ENCODE peak calls at places on chromosomes 4 and X, in ten cellular contexts. Y, A, L, D, M, Q, E, W, V and F are unnamed samples.
A peak's percentile ranks its signal among the peaks of the same experiment; 100 is the strongest.

GRCh38 chrX:79330022-79330421 is 37.1 kb downstream of the ITM2A start:
- DNase-seq in M (no peak), W (no peak), A (no peak), Q (no peak), V (peak; percentile 41), D (no peak), E (no peak), L (no peak), Y (no peak), F (no peak)

GRCh38 chr4:8938137-8938536 is 66.5 kb upstream of the HMX1 start:
- DNase-seq in E (no peak), Q (no peak), Y (no peak), M (no peak), D (no peak), A (no peak), V (no peak), W (no peak), L (no peak), F (no peak)

GRCh38 chr4:16694491-16695276 is 203.8 kb downstream of the LDB2 start:
- DNase-seq in E (no peak), M (no peak), V (peak; percentile 40), W (no peak), L (no peak), A (no peak), D (no peak), Q (no peak), Y (no peak), F (no peak)

GRCh38 chr4:114603455-114603854 is 4.8 kb downstream of the UGT8 start:
- DNase-seq in D (no peak), W (no peak), M (no peak), L (no peak), A (peak; percentile 69), V (no peak), Q (no peak), E (no peak), Y (no peak), F (no peak)

GRCh38 chr4:126888968-126889367 is 743.8 kb upstream of the INTU start:
- DNase-seq in Y (no peak), L (no peak), M (no peak), Q (no peak), V (no peak), W (no peak), E (no peak), D (no peak), A (no peak), F (no peak)

GRCh38 chrX:97984641-97985040 is 1100.9 kb downstream of the RPA4 start:
- DNase-seq in A (no peak), D (no peak), V (peak; percentile 79), Q (no peak), M (no peak), W (no peak), Y (no peak), L (no peak), E (no peak), F (no peak)

GRCh38 chrX:24154490-24155034 is 5.0 kb downstream of the ZFX start:
- DNase-seq in Q (no peak), E (no peak), A (no peak), W (no peak), V (no peak), D (no peak), Y (no peak), L (no peak), M (no peak), F (no peak)

GRCh38 chrX:2894885-2895292 is 34.2 kb downstream of the ARSD start:
- DNase-seq in V (no peak), E (no peak), L (no peak), M (peak; percentile 74), Y (no peak), A (no peak), D (peak; percentile 2), W (peak; percentile 69), Q (no peak), F (peak; percentile 88)

GRCh38 chr4:30461218-30461617 is 259.0 kb upstream of the PCDH7 start:
- DNase-seq in Q (no peak), E (no peak), Y (no peak), L (no peak), W (no peak), D (no peak), M (no peak), V (peak; percentile 31), A (peak; percentile 64), F (no peak)

GRCh38 chr4:176780995-176781738 is 11.6 kb downstream of the VEGFC start:
- DNase-seq in E (no peak), L (no peak), D (no peak), V (no peak), M (no peak), A (no peak), Q (no peak), W (no peak), Y (no peak), F (no peak)

GRCh38 chr4:183438458-183439113 is 5.8 kb upstream of the CDKN2AIP start:
- DNase-seq in M (no peak), Y (no peak), W (peak; percentile 72), A (no peak), Q (no peak), D (no peak), V (no peak), E (peak; percentile 40), L (no peak), F (no peak)

GRCh38 chr4:85807247-85807915 is 332.4 kb downstream of the ARHGAP24 start:
- DNase-seq in A (no peak), M (no peak), Q (no peak), E (peak; percentile 82), Y (no peak), W (no peak), L (no peak), D (no peak), V (no peak), F (no peak)

GRCh38 chr4:37693450-37694190 is 7.4 kb upstream of the RELL1 start:
- DNase-seq in D (no peak), M (no peak), V (no peak), W (no peak), E (peak; percentile 94), A (no peak), L (no peak), Y (no peak), Q (no peak), F (no peak)

GRCh38 chr4:8050555-8051206 is 107.9 kb downstream of the ABLIM2 start:
- DNase-seq in M (peak; percentile 73), A (no peak), L (no peak), V (peak; percentile 94), E (peak; percentile 19), W (peak; percentile 80), Q (peak; percentile 63), D (peak; percentile 93), Y (no peak), F (peak; percentile 93)

GRCh38 chr4:114108869-114109268 is 129.4 kb upstream of the ARSJ start:
- DNase-seq in Q (no peak), W (no peak), E (no peak), L (no peak), V (no peak), M (no peak), Y (no peak), D (peak; percentile 83), A (peak; percentile 43), F (no peak)

GRCh38 chrX:139332441-139332840 is 198.1 kb upstream of the F9 start:
- DNase-seq in M (no peak), D (no peak), V (no peak), Q (no peak), W (no peak), L (no peak), E (no peak), A (no peak), Y (no peak), F (no peak)

DNA sequence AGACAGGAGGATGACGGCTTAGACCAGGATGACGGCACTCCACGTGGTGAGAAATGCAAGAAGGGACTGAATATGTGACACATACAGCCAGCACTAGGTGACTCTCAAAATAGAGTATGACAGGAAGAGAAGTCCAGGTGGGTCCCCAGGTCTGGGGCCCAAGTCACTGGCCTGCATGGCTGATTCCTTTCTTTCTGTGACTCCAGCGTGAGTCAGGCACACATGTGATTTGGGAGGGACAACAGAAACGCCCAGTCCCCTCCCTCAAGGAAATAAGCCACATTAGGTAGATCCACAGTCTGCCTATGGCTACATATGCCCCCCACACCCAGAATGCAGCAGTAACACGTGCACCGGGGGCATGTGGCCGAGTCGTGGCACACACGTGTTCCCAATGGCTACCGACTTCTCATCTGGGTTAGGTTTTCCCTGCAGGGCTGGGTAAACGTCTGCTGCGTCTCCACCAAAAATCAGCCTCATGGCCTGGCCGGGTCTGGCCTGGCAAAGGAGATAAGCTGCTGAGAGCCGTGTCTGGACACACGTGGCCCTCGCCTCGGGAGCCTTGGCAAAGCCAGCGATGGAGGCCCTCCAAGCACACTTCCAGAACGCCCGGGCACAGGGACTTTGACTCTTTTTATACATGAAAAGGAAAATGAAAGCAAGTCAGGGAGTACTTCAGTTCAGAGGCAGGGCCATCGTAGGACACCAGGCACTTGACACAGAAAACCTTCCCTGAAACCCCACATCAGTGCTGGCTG is 19.3 kb downstream of the SEL1L3 start:
- DNase-seq in Q (no peak), Y (no peak), M (no peak), A (peak; percentile 77), E (no peak), D (peak; percentile 39), W (peak; percentile 51), V (no peak), L (no peak), F (peak; percentile 67)
- H3K27ac ChIP-seq in Q (no peak overlapping the region), Y (no peak overlapping the region), M (no peak overlapping the region), A (peak overlapping the region; percentile 59), E (no peak overlapping the region), D (no peak overlapping the region), W (peak overlapping the region; percentile 22), V (no peak overlapping the region), L (no peak overlapping the region), F (no peak overlapping the region)

GRCh38 chrX:140439455-140439854 is 65.4 kb downstream of the SOX3 start:
- DNase-seq in M (no peak), D (no peak), E (no peak), V (peak; percentile 84), Y (no peak), W (peak; percentile 23), L (no peak), Q (no peak), A (no peak), F (no peak)
- H3K27ac ChIP-seq in M (no peak overlapping the region), D (no peak overlapping the region), E (no peak overlapping the region), V (no peak overlapping the region), Y (no peak overlapping the region), W (no peak overlapping the region), L (no peak overlapping the region), Q (no peak overlapping the region), A (no peak overlapping the region), F (no peak overlapping the region)

DNA sequence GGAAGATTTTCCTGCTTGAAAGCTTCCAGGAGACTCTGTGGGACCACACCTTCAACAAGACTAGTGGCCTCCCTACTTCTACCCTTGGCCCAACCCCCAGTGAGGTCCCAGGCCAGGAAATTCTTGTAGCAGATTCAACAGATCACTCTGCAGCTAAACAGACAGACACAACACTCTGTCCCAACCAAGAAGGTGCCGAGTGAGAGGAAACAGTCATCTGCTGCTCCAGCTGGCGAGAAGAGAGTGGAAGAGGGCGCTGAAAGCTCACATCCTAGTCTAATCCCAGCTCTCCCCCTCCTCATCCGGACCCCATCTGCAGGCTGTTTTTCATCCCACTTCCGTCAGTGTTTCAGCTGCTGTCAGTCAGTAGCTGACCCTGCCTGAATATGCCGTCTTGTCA is 63.3 kb downstream of the CHRDL1 start:
- DNase-seq in E (no peak), A (no peak), Y (no peak), V (peak; percentile 30), M (no peak), D (no peak), Q (no peak), W (no peak), L (no peak), F (no peak)
- H3K27ac ChIP-seq in E (no peak overlapping the region), A (no peak overlapping the region), Y (no peak overlapping the region), V (no peak overlapping the region), M (no peak overlapping the region), D (no peak overlapping the region), Q (no peak overlapping the region), W (no peak overlapping the region), L (no peak overlapping the region), F (no peak overlapping the region)

GRCh38 chrX:34810364-34810763 is 132.2 kb upstream of the FAM47B start:
- DNase-seq in A (no peak), V (no peak), M (no peak), E (no peak), W (no peak), Y (no peak), D (no peak), L (no peak), Q (no peak), F (no peak)
- H3K27ac ChIP-seq in A (no peak overlapping the region), V (no peak overlapping the region), M (no peak overlapping the region), E (no peak overlapping the region), W (no peak overlapping the region), Y (no peak overlapping the region), D (no peak overlapping the region), L (no peak overlapping the region), Q (no peak overlapping the region), F (no peak overlapping the region)